ENCODE peak calls at places on chromosomes 5 and 9, in six cellular contexts. R is GM12865; W is Right ventricle myocardium inferior; S is GM13976; L is CD8-positive, alpha-beta T cell; J is SK-MEL-5. N is an unnamed sample.

GRCh38 chr5:41637869-41638268 is 127.5 kb upstream of the PLCXD3 start:
- DNase-seq in J (peak), L (no peak), S (no peak), R (peak), W (no peak), N (no peak)

GRCh38 chr5:41182666-41183065 is 30.7 kb downstream of the C6 start:
- DNase-seq in L (no peak), S (no peak), J (no peak), W (no peak), R (no peak), N (no peak)

GRCh38 chr5:94544031-94544650 is 74.3 kb downstream of the KIAA0825 start:
- DNase-seq in J (no peak), L (no peak), R (peak), W (no peak), S (no peak), N (no peak)

GRCh38 chr5:110757118-110757729 is 18.4 kb downstream of the SLC25A46 start:
- DNase-seq in W (no peak), R (peak), S (no peak), L (peak), J (peak), N (no peak)

GRCh38 chr5:7869474-7870136 is 657 bp downstream of the MTRR start:
- DNase-seq in L (peak), S (peak), J (peak), W (no peak), R (peak), N (no peak)

GRCh38 chr5:343461-344401 is 22.2 kb downstream of the AHRR start:
- DNase-seq in L (peak), R (peak), S (peak), W (no peak), J (no peak), N (peak)

GRCh38 chr5:43193952-43194321 is 1.9 kb downstream of the NIM1K start:
- DNase-seq in W (no peak), L (no peak), R (no peak), J (no peak), S (no peak), N (no peak)

GRCh38 chr9:116181853-116182610 is 28.4 kb downstream of the PAPPA start:
- DNase-seq in S (no peak), J (no peak), W (no peak), L (no peak), R (no peak), N (no peak)

GRCh38 chr9:30723656-30724055 is 1660.8 kb upstream of the ACO1 start:
- DNase-seq in W (no peak), J (no peak), R (no peak), L (no peak), S (no peak), N (no peak)

GRCh38 chr5:96001262-96001661 is 39.6 kb upstream of the ELL2 start:
- DNase-seq in J (peak), R (no peak), S (no peak), W (no peak), L (no peak), N (no peak)

GRCh38 chr5:98099448-98100105 is 673.9 kb upstream of the RGMB start:
- DNase-seq in L (no peak), S (no peak), R (no peak), J (no peak), W (no peak), N (no peak)

GRCh38 chr5:124822647-124823046 is 76.2 kb upstream of the ZNF608 start:
- DNase-seq in S (no peak), R (no peak), J (no peak), L (no peak), W (no peak), N (no peak)

GRCh38 chr5:178222292-178222691 is 10.3 kb downstream of the PHYKPL start:
- DNase-seq in L (no peak), W (no peak), J (no peak), R (no peak), S (no peak), N (no peak)

GRCh38 chr9:109248133-109248581 is 72.7 kb downstream of the EPB41L4B start:
- DNase-seq in W (no peak), J (no peak), R (no peak), L (no peak), S (no peak), N (peak)

GRCh38 chr5:99010294-99010693 is 81.5 kb upstream of the CHD1 start:
- DNase-seq in L (no peak), W (no peak), J (no peak), R (no peak), S (no peak), N (no peak)

GRCh38 chr5:133240425-133241091 is 188.7 kb downstream of the HSPA4 start:
- DNase-seq in S (peak), W (no peak), R (peak), L (no peak), J (peak), N (no peak)

GRCh38 chr5:93164690-93165089 is 416.3 kb downstream of the NR2F1-AS1 start:
- DNase-seq in R (no peak), J (no peak), L (no peak), S (no peak), W (no peak), N (no peak)

GRCh38 chr9:121050128-121050988 is at the start of gene C5:
- DNase-seq in J (no peak), S (no peak), L (no peak), W (no peak), R (no peak), N (no peak)

GRCh38 chr5:153630546-153630945 is 140.1 kb downstream of the GRIA1 start:
- DNase-seq in S (no peak), W (no peak), L (no peak), J (no peak), R (no peak), N (no peak)

GRCh38 chr5:179314606-179315355 is 30.5 kb downstream of the ADAMTS2 start:
- DNase-seq in J (no peak), L (no peak), R (no peak), S (no peak), W (peak), N (no peak)

GRCh38 chr9:128733256-128733655 is 9.3 kb upstream of the ZDHHC12 start:
- DNase-seq in J (peak), R (peak), L (no peak), W (peak), S (peak), N (no peak)

GRCh38 chr9:117737721-117738226 is 33.6 kb downstream of the TLR4 start:
- DNase-seq in R (no peak), S (no peak), J (no peak), L (no peak), W (no peak), N (no peak)

GRCh38 chr5:151020304-151021031 is at the start of gene GPX3:
- DNase-seq in L (peak), J (no peak), S (peak), R (no peak), W (peak), N (no peak)

GRCh38 chr5:145110826-145111225 is 724.3 kb downstream of the PRELID2 start:
- DNase-seq in R (no peak), J (no peak), W (no peak), L (no peak), S (no peak), N (no peak)

GRCh38 chr5:82111191-82111590 is 139.4 kb downstream of the ATG10 start:
- DNase-seq in J (no peak), R (peak), L (no peak), S (no peak), W (no peak), N (no peak)

GRCh38 chr9:92140074-92140753 is 25.0 kb upstream of the SPTLC1 start:
- DNase-seq in J (peak), L (peak), S (peak), R (peak), W (peak), N (no peak)

GRCh38 chr5:115952579-115952978 is 9.7 kb upstream of the LVRN start:
- DNase-seq in W (no peak), J (no peak), S (no peak), R (no peak), L (no peak), N (no peak)

GRCh38 chr5:96641922-96642640 is 20.1 kb upstream of the CAST start:
- DNase-seq in S (no peak), J (no peak), W (no peak), R (no peak), L (no peak), N (no peak)

N was measured in vagina.